ENCODE peak calls at places on chromosomes 4 and X, in four cellular contexts. P is right cardiac atrium, N is BJ, H is astrocyte. U is an unnamed sample.

GRCh38 chr4:146232131-146232722 is 17.9 kb downstream of the REELD1 start:
- DNase-seq in P (no peak), N (no peak), H (no peak), U (no peak)

GRCh38 chr4:52643846-52644245 is 15.3 kb downstream of the USP46 start:
- DNase-seq in P (peak), H (peak), N (no peak), U (no peak)

GRCh38 chr4:80926446-80926845 is 104.1 kb upstream of the BMP3 start:
- DNase-seq in P (no peak), H (no peak), N (no peak), U (no peak)

GRCh38 chrX:43313035-43313434 is 343.1 kb upstream of the MAOA start:
- DNase-seq in H (no peak), P (no peak), N (no peak), U (no peak)

GRCh38 chrX:150352114-150352513 is 11.0 kb upstream of the MAMLD1 start:
- DNase-seq in N (no peak), H (no peak), P (no peak), U (no peak)

GRCh38 chr4:113872426-113873260 is 106.8 kb downstream of the ARSJ start:
- DNase-seq in N (no peak), H (peak), P (no peak), U (no peak)

GRCh38 chr4:10333942-10334341 is 123.3 kb downstream of the ZNF518B start:
- DNase-seq in H (no peak), N (no peak), P (no peak), U (no peak)

GRCh38 chr4:67593741-67594175 is 35.2 kb downstream of the STAP1 start:
- DNase-seq in N (no peak), H (peak), P (no peak), U (no peak)

GRCh38 chr4:134668237-134668636 is 466.6 kb upstream of the PABPC4L start:
- DNase-seq in H (no peak), P (no peak), N (no peak), U (no peak)

GRCh38 chr4:158159054-158159717 is 13.6 kb downstream of the GASK1B start:
- DNase-seq in N (no peak), P (no peak), H (peak), U (peak)

GRCh38 chrX:119816300-119816699 is 24.9 kb upstream of the RPL39 start:
- DNase-seq in H (no peak), P (no peak), N (no peak), U (no peak)

GRCh38 chrX:57918750-57919436 is 8.6 kb upstream of the ZXDA start:
- DNase-seq in H (no peak), N (no peak), P (peak), U (no peak)

GRCh38 chr4:142567199-142567598 is 278.9 kb downstream of the INPP4B start:
- DNase-seq in P (no peak), N (no peak), H (no peak), U (no peak)

GRCh38 chrX:77918568-77918967 is 8.1 kb downstream of the ATP7A start:
- DNase-seq in N (no peak), P (no peak), H (peak), U (no peak)

GRCh38 chr4:138659640-138660325 is 355.8 kb upstream of the NOCT start:
- DNase-seq in H (peak), P (no peak), N (no peak), U (no peak)

GRCh38 chrX:130836447-130836846 is 66.6 kb downstream of the ENOX2 start:
- DNase-seq in P (no peak), N (no peak), H (peak), U (no peak)

GRCh38 chrX:149003863-149004660 is 501.0 kb downstream of the IDS start:
- DNase-seq in N (peak), P (no peak), H (peak), U (no peak)

GRCh38 chr4:1978741-1979476 is 29.9 kb downstream of the NELFA start:
- DNase-seq in P (no peak), N (no peak), H (no peak), U (no peak)

GRCh38 chr4:4618846-4619245 is 77.0 kb upstream of the STX18 start:
- DNase-seq in N (no peak), H (no peak), P (no peak), U (no peak)

GRCh38 chr4:48341776-48342558 is 638 bp downstream of the SLAIN2 start:
- DNase-seq in P (peak), H (no peak), N (no peak), U (no peak)

GRCh38 chr4:20289782-20290181 is 38.1 kb downstream of the SLIT2 start:
- DNase-seq in P (no peak), N (no peak), H (no peak), U (no peak)

GRCh38 chrX:45527834-45528233 is 327.2 kb upstream of the DIPK2B start:
- DNase-seq in N (no peak), H (peak), P (no peak), U (no peak)

GRCh38 chr4:11765849-11766453 is 337.3 kb upstream of the HS3ST1 start:
- DNase-seq in P (no peak), N (no peak), H (peak), U (no peak)

GRCh38 chr4:183478123-183478522 is 26.7 kb upstream of the ING2 start:
- DNase-seq in H (no peak), N (no peak), P (no peak), U (no peak)

GRCh38 chr4:3431446-3431993 is 10.2 kb upstream of the HGFAC start:
- DNase-seq in H (no peak), P (peak), N (no peak), U (no peak)

GRCh38 chrX:140948827-140949226 is 53.6 kb upstream of the SPANXB1 start:
- DNase-seq in H (no peak), N (no peak), P (no peak), U (no peak)

GRCh38 chr4:146054676-146055075 is 116.1 kb upstream of the ZNF827 start:
- DNase-seq in N (no peak), P (no peak), H (no peak), U (no peak)

GRCh38 chr4:15262396-15262795 is 165.4 kb upstream of the C1QTNF7 start:
- DNase-seq in N (no peak), H (no peak), P (no peak), U (no peak)

GRCh38 chr4:10197952-10198351 is 81.4 kb upstream of the WDR1 start:
- DNase-seq in P (no peak), N (no peak), H (no peak), U (no peak)

GRCh38 chr4:159010563-159011260 is 92.2 kb upstream of the RAPGEF2 start:
- DNase-seq in P (peak), N (peak), H (peak), U (peak)

GRCh38 chrX:136835761-136836160 is 44.8 kb downstream of the RBMX start:
- DNase-seq in P (no peak), H (no peak), N (no peak), U (no peak)

GRCh38 chrX:115642895-115643530 is 82.0 kb downstream of the PLS3 start:
- DNase-seq in H (peak), N (peak), P (no peak), U (no peak)

GRCh38 chrX:39242187-39242586 is 440.9 kb downstream of the MID1IP1 start:
- DNase-seq in H (peak), N (no peak), P (no peak), U (no peak)

GRCh38 chr4:176288020-176288419 is 19.0 kb upstream of the ASB5 start:
- DNase-seq in H (no peak), N (no peak), P (no peak), U (no peak)

GRCh38 chr4:74583757-74584156 is 138.8 kb downstream of the AREG start:
- DNase-seq in H (no peak), P (no peak), N (no peak), U (no peak)

GRCh38 chrX:24283122-24283789 is 30.6 kb downstream of the SUPT20HL2 start:
- DNase-seq in H (no peak), N (no peak), P (no peak), U (no peak)

GRCh38 chrX:24277405-24277804 is 36.5 kb downstream of the SUPT20HL2 start:
- DNase-seq in P (no peak), H (no peak), N (no peak), U (no peak)

GRCh38 chrX:24285082-24285481 is 28.8 kb downstream of the SUPT20HL2 start:
- DNase-seq in N (no peak), P (no peak), H (no peak), U (no peak)

GRCh38 chrX:24282381-24283121 is 31.3 kb downstream of the SUPT20HL2 start:
- DNase-seq in N (no peak), P (no peak), H (no peak), U (no peak)
- H3K4me3 ChIP-seq in N (no peak), P (no peak), H (no peak), U (no peak)

GRCh38 chr4:83013931-83014330 is 3.3 kb upstream of the LIN54 start:
- DNase-seq in H (no peak), P (no peak), N (no peak), U (no peak)
- H3K4me3 ChIP-seq in H (peak), P (peak), N (no peak), U (no peak)

DNA sequence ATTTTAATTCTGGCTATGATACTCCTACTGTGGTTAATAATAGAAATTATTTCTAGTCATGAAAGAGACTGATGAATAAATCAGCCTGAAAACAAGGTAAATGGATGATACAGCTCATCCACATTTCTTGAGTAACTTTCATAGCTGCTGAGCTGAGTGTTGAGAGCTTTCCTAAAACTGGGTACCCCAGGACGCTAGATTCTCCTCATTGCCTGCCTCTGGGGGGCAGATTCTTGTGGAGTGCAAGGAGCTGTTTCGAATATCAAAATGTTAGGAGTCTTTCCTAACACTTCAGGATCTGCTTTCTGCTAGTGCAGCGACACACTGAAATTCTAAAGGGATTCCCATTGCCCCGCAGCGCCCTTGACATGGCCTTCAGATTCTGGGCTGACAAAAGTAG is 2.1 kb downstream of the MND1 start:
- DNase-seq in H (no peak), N (no peak), P (no peak), U (no peak)
- H3K4me3 ChIP-seq in H (no peak), N (no peak), P (no peak), U (no peak)

DNA sequence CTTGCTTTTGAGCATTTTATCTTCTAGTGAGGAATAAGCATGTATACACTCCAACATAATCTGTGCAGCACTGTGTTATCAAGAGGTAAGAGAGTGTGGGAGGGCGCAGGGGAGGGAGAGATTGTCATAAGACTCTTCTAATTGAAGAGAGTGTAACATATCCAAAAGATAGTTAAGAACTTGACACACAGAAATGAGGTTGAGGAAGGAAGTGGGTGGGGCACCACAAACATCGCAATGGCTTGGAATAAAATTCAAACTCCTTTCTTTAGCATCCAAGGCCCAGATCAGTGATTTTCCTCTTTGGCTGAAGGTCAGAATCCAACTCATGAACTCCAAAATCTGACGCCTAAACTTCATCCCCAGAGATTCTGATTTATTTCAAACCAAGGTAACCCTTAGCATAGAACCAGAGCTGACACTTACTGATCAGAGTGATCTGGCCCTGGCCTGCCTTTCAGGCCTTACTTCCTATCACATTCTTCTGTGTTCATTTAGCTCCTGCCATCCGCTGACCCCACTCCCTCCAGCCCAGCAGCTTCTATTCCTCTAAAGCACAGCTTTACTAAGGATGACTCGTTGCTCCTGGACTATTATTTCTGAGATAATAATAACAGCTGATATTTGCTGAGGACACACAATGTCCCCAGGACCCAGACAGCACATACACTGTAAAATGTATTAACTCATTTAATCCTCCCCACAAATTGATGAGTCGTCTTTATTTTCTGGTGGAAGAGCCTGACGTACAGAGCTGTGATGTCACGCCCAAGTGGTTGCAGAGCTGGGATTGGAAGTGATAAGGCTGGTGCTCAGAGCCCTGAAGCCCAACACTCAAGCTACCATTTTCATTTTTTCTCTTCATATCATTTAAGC is 10.6 kb upstream of the CTSO start:
- DNase-seq in H (no peak), P (no peak), N (no peak), U (no peak)
- H3K4me3 ChIP-seq in H (no peak), P (no peak), N (no peak), U (no peak)

DNA sequence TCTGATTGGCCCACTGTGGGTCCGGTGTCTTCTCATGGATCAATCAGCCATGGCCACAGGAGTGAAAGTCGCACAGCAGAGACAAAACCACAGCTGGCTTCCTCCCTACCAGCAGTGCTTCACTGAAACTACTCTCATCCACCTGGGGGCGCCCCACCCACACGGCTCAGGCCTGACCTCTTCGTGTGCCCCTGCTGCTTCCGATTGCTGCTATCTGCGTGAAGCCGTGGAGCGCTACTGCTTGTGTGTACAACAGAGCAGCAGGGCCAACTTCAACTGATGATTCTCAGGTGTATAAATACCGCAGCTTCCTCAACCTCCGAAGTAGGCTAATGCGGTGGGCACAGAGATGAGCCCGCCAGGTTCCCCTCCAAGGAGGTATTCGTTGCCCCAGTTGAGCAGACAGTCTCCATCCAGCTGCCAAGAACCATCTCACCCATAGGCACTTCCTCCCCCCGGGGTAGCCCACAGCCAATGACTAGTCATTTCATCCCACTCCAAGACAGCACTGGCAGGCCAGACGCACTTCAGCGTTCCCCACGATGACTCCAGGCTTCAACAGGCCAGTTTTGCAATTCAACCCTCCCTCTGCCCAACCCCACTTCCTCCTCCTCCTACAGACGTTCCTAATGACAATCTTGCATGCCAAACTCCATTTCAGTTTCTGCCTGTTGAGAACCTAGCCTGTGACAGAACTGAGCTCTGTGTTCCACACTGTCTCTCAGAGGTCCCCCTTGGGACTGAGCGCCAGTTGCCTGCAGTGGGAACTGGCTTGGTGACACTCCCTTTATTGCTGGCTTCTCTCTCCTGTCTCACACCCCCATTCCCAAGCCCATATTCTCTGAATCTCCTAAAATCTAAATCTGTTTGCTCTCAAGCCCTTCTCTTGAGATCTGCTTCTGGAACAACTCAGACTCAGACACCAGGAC is 41.3 kb upstream of the ATP6AP2 start:
- DNase-seq in P (peak), H (peak), N (peak), U (peak)
- H3K4me3 ChIP-seq in P (no peak), H (no peak), N (no peak), U (no peak)

DNA sequence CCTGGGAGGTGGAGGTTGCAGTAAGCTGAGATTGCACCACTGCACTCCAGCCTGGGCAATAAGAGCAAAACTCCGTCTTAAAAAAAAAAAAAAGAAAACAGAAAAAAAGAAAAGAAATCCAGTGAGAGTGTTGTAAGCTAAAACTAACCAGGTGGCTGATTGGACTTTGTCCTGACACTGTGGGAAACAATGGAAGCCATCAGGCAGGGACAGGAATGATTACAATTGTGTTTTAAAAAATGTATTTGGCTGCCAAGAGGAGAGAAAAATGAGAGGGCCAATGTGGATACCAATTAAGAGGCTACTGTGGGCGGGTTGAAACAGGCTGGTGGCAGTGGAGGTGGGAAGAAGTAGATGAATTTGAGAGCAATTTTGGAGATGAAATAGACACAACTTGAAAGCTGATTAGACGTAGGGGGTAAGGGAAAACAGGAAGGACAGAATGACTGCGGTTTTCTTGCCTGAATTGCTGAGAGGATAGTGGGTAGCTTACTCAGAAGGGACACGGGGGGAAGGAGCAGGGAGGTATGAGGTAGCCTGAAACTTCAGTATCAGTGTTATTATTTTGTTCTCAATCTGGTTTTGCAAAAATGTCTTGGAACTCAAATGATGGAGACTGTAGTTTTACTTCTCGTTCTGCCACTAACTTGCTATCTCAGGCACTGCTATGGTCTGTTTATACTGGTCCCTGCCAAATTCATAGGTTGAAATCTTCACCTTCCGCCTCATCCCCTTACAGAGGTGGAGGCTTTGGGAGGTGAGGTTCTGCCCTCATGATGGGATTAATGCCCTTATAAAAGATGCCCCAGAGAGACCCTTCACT is 45.6 kb upstream of the CHRNA9 start:
- DNase-seq in P (no peak), H (peak), N (no peak), U (no peak)
- H3K4me3 ChIP-seq in P (no peak), H (no peak), N (no peak), U (no peak)